ENCODE peak calls at places on chromosomes 2 and 18, in four cellular contexts. D is neural progenitor cell, G is OCI-LY7, S is thoracic aorta. C is an unnamed sample.

GRCh38 chr2:60998628-60999545 is 18.6 kb upstream of the PEX13 start:
- DNase-seq in D (peak; percentile 54), S (no peak), G (peak; percentile 82), C (no peak)

GRCh38 chr2:147521936-147522335 is 322.9 kb upstream of the ACVR2A start:
- DNase-seq in G (no peak), S (no peak), D (no peak), C (no peak)

GRCh38 chr2:190354003-190354690 is 10.8 kb downstream of the INPP1 start:
- DNase-seq in D (no peak), G (no peak), S (no peak), C (no peak)

GRCh38 chr2:168640039-168640438 is 162.4 kb upstream of the NOSTRIN start:
- DNase-seq in G (no peak), S (no peak), D (no peak), C (no peak)

GRCh38 chr18:61606759-61607158 is 273.5 kb downstream of the CDH20 start:
- DNase-seq in S (peak; percentile 7), D (peak; percentile 56), G (no peak), C (no peak)

GRCh38 chr2:217616936-217617335 is 385.9 kb downstream of the TNS1 start:
- DNase-seq in S (no peak), G (no peak), D (no peak), C (no peak)

GRCh38 chr18:56986829-56987228 is 160.1 kb upstream of the BOD1L2 start:
- DNase-seq in D (peak; percentile 78), G (no peak), S (no peak), C (no peak)

GRCh38 chr18:13502585-13502984 is 223.8 kb downstream of the FAM210A start:
- DNase-seq in G (no peak), S (no peak), D (no peak), C (no peak)

GRCh38 chr2:128440087-128440665 is 121.5 kb upstream of the HS6ST1 start:
- DNase-seq in S (no peak), D (no peak), G (no peak), C (no peak)

GRCh38 chr2:64859208-64860161 is 129.7 kb upstream of the SLC1A4 start:
- DNase-seq in S (peak; percentile 48), D (peak; percentile 85), G (no peak), C (peak; percentile 14)

GRCh38 chr18:58609536-58609993 is 19.3 kb downstream of the ALPK2 start:
- DNase-seq in S (no peak), D (no peak), G (no peak), C (no peak)

GRCh38 chr18:58239879-58240278 is 195.9 kb downstream of the NEDD4L start:
- DNase-seq in D (no peak), G (no peak), S (no peak), C (no peak)

GRCh38 chr18:63970803-63971191 is 916 bp downstream of the SERPINB8 start:
- DNase-seq in S (no peak), G (no peak), D (peak; percentile 48), C (no peak)

GRCh38 chr2:107525420-107525819 is 301.3 kb upstream of the RGPD4 start:
- DNase-seq in D (no peak), S (no peak), G (no peak), C (no peak)

GRCh38 chr2:178804791-178805190 is 2.4 kb downstream of the TTN start:
- DNase-seq in G (peak; percentile 19), D (peak; percentile 43), S (no peak), C (no peak)

GRCh38 chr18:31492671-31493070 is 5.3 kb upstream of the DSG2 start:
- DNase-seq in D (no peak), G (no peak), S (no peak), C (no peak)

GRCh38 chr2:73979686-73980085 is 5.0 kb upstream of the TET3 start:
- DNase-seq in S (no peak), D (no peak), G (no peak), C (no peak)

GRCh38 chr2:197800091-197800490 is 4.3 kb upstream of the PLCL1 start:
- DNase-seq in D (no peak), G (no peak), S (no peak), C (no peak)

GRCh38 chr2:240021488-240022104 is 3.5 kb downstream of the NDUFA10 start:
- DNase-seq in S (no peak), D (peak; percentile 80), G (peak; percentile 66), C (no peak)

GRCh38 chr2:67867735-67868134 is 195.1 kb downstream of the C1D start:
- DNase-seq in G (no peak), D (no peak), S (no peak), C (no peak)

GRCh38 chr18:13376841-13377351 is 158.3 kb downstream of the LDLRAD4 start:
- DNase-seq in G (peak; percentile 10), D (no peak), S (no peak), C (no peak)

GRCh38 chr2:240992572-240993291 is 5.7 kb upstream of the SNED1 start:
- DNase-seq in S (no peak), D (no peak), G (no peak), C (no peak)

GRCh38 chr18:25247725-25248124 is 104.2 kb downstream of the ZNF521 start:
- DNase-seq in G (no peak), D (no peak), S (no peak), C (no peak)

GRCh38 chr2:71100195-71100964 is 29.6 kb downstream of the MCEE start:
- DNase-seq in D (peak; percentile 57), S (no peak), G (peak; percentile 52), C (no peak)

GRCh38 chr2:57204364-57204763 is 842.2 kb upstream of the VRK2 start:
- DNase-seq in G (no peak), S (no peak), D (peak; percentile 6), C (no peak)

GRCh38 chr2:74378007-74378406 is 2.1 kb downstream of the DCTN1 start:
- DNase-seq in D (no peak), S (no peak), G (no peak), C (no peak)

GRCh38 chr2:99425022-99425421 is 64.8 kb downstream of the REV1 start:
- DNase-seq in D (no peak), S (no peak), G (no peak), C (no peak)

GRCh38 chr18:21991081-21991534 is 178.3 kb upstream of the GATA6 start:
- DNase-seq in D (peak; percentile 65), S (no peak), G (no peak), C (no peak)

GRCh38 chr2:218465987-218466633 is 47.2 kb downstream of the VIL1 start:
- DNase-seq in G (peak; percentile 24), S (no peak), D (no peak), C (no peak)

GRCh38 chr2:69209482-69209881 is 177.5 kb downstream of the GFPT1 start:
- DNase-seq in S (no peak), G (no peak), D (no peak), C (no peak)

GRCh38 chr2:69466728-69467127 is 29.5 kb upstream of the NFU1 start:
- DNase-seq in D (no peak), G (no peak), S (no peak), C (no peak)

GRCh38 chr2:178530625-178531142 is 50.4 kb downstream of the PLEKHA3 start:
- DNase-seq in S (no peak), D (no peak), G (no peak), C (no peak)

GRCh38 chr2:111184725-111185495 is 64.2 kb downstream of the BCL2L11 start:
- DNase-seq in G (no peak), D (no peak), S (no peak), C (no peak)

GRCh38 chr2:168424112-168424951 is 31.7 kb upstream of the CERS6 start:
- DNase-seq in S (no peak), G (no peak), D (no peak), C (no peak)

GRCh38 chr18:42426496-42427015 is 471.5 kb downstream of the PIK3C3 start:
- DNase-seq in G (no peak), D (no peak), S (no peak), C (no peak)

GRCh38 chr2:151297882-151298281 is 8.4 kb upstream of the NMI start:
- DNase-seq in S (no peak), D (no peak), G (peak; percentile 36), C (no peak)

GRCh38 chr2:232571026-232571474 is 20.6 kb downstream of the EIF4E2 start:
- DNase-seq in D (no peak), G (no peak), S (no peak), C (no peak)

GRCh38 chr2:85589166-85589565 is 4.9 kb downstream of the VAMP5 start:
- DNase-seq in D (no peak), G (no peak), S (no peak), C (no peak)
- H3K4me1 ChIP-seq in D (no peaks in the 10 kb centered on the region), G (peaks cover 13% of the 10 kb centered on the region), S (peaks cover 87% of the 10 kb centered on the region), C (peaks cover 69% of the 10 kb centered on the region)

GRCh38 chr2:127084611-127085031 is 22.3 kb downstream of the BIN1 start:
- DNase-seq in G (no peak), S (no peak), D (no peak), C (no peak)

GRCh38 chr2:127088706-127089105 is 18.2 kb downstream of the BIN1 start:
- DNase-seq in G (no peak), D (no peak), S (no peak), C (no peak)

GRCh38 chr2:127087780-127088495 is 19.0 kb downstream of the BIN1 start:
- DNase-seq in G (no peak), S (no peak), D (no peak), C (no peak)

GRCh38 chr2:127085260-127085666 is 21.7 kb downstream of the BIN1 start:
- DNase-seq in G (no peak), S (no peak), D (peak; percentile 32), C (no peak)

GRCh38 chr2:127086800-127087737 is 19.9 kb downstream of the BIN1 start:
- DNase-seq in S (no peak), G (peak; percentile 37), D (peak; percentile 76), C (no peak)
- H3K4me3 ChIP-seq in S (peak overlapping the region; percentile 58), G (no peak overlapping the region), D (no peak overlapping the region), C (peak overlapping the region; percentile 15)

DNA sequence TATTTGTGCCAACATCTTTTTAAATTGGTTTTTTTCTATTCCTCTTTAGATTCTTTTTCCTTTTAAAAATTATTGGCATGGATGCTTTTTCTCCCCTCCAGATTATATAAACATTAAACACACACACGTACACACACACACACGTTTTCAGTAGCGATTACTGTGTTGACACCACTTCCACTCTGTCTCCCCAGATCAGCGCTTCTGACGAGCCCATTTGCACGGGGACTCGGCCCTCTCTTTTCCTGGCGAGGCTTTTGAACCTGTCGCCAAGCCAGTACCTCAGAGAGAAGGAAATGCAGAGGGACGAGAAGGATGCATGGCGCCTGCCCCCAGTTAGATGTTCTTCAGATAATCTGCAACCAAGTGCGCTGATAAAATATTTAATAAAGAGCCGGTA is 1.1 kb upstream of the TBR1 start:
- DNase-seq in G (no peak), S (no peak), D (peak; percentile 36), C (no peak)
- H3K4me1 ChIP-seq in G (no peaks in the 10 kb centered on the region), S (peaks cover 44% of the 10 kb centered on the region), D (peaks cover 16% of the 10 kb centered on the region), C (peaks cover 20% of the 10 kb centered on the region)

DNA sequence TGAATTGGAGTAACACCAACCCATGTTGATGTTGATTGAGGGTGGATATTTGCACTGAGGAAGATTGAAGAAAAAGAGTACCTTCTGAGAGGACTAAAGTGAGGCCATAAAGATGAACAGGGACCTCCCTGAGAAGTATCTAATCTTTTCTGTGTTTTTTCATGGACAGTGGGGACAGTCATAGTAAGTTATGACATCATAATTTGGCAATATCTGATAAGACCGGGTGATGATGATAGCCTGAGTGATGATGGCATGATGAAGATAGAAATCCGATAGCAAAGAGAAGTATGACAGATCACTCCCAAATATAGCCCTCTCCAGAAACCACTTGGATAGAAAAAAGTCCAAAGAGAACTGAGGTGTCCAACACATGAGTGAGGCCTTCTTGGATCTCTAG is 2.2 kb upstream of the ATP5MC3 start:
- DNase-seq in D (no peak), S (no peak), G (no peak), C (no peak)
- H3K4me3 ChIP-seq in D (no peak overlapping the region), S (no peak overlapping the region), G (no peak overlapping the region), C (no peak overlapping the region)